ENCODE peak calls at places on chromosomes 7 and 10, in five cellular contexts. O is IMR-90, E is GM12865, B is lower leg skin, K is GM13976. P is an unnamed sample.

GRCh38 chr7:107860981-107861652 is 29.9 kb upstream of the DLD start:
- DNase-seq in E (no peak), B (no peak), K (no peak), O (peak), P (no peak)

GRCh38 chr7:84194484-84195260 is at the start of gene SEMA3A:
- DNase-seq in K (no peak), E (peak), O (peak), B (peak), P (no peak)

GRCh38 chr10:131804551-131805295 is 96.1 kb upstream of the PPP2R2D start:
- DNase-seq in E (no peak), K (no peak), B (no peak), O (no peak), P (peak)

GRCh38 chr7:19235680-19236079 is 90.5 kb upstream of the FERD3L start:
- DNase-seq in K (no peak), B (no peak), E (no peak), O (no peak), P (no peak)

GRCh38 chr10:117134084-117135025 is 3.7 kb downstream of the VAX1 start:
- DNase-seq in B (no peak), E (no peak), O (no peak), K (no peak), P (peak)

GRCh38 chr10:21078410-21079329 is 181.6 kb upstream of the NEBL start:
- DNase-seq in E (peak), O (peak), B (peak), K (peak), P (no peak)

GRCh38 chr10:126469692-126470091 is 81.4 kb upstream of the ADAM12 start:
- DNase-seq in B (no peak), O (no peak), E (no peak), K (no peak), P (peak)

GRCh38 chr10:60236869-60237524 is 152.7 kb downstream of the ANK3 start:
- DNase-seq in O (no peak), E (peak), K (peak), B (peak), P (no peak)

GRCh38 chr7:105429746-105430612 is 41.3 kb upstream of the SRPK2 start:
- DNase-seq in O (peak), E (peak), K (peak), B (peak), P (no peak)

GRCh38 chr7:81111358-81111757 is 192.5 kb upstream of the SEMA3C start:
- DNase-seq in E (no peak), O (peak), K (no peak), B (no peak), P (no peak)

GRCh38 chr7:47449810-47450586 is 131.9 kb downstream of the TNS3 start:
- DNase-seq in E (no peak), K (no peak), O (peak), B (no peak), P (no peak)

GRCh38 chr7:43626695-43627094 is 43.8 kb downstream of the STK17A start:
- DNase-seq in B (no peak), K (no peak), O (no peak), E (no peak), P (no peak)

GRCh38 chr10:103244663-103245271 is 920 bp upstream of the RPEL1 start:
- DNase-seq in O (peak), B (peak), E (peak), K (peak), P (peak)

GRCh38 chr10:103241262-103242011 is 4.2 kb upstream of the RPEL1 start:
- DNase-seq in O (peak), E (no peak), K (no peak), B (peak), P (no peak)

GRCh38 chr10:103246328-103246727 is 641 bp downstream of the RPEL1 start:
- DNase-seq in K (no peak), O (no peak), B (no peak), E (no peak), P (no peak)
- TF ChIP-seq CTCF in K (no peak), O (no peak), B (no peak), E (no peak), P (peak)

GRCh38 chr7:34135924-34136323 is 230.6 kb downstream of the BMPER start:
- DNase-seq in E (no peak), B (no peak), K (no peak), O (no peak), P (no peak)
- TF ChIP-seq CTCF in E (no peak), B (no peak), K (no peak), O (no peak), P (no peak)

GRCh38 chr10:121975295-121976086 is 474 bp upstream of the NSMCE4A start:
- DNase-seq in E (no peak), B (no peak), O (no peak), K (no peak), P (no peak)
- TF ChIP-seq CTCF in E (no peak), B (no peak), O (no peak), K (peak), P (no peak)

DNA sequence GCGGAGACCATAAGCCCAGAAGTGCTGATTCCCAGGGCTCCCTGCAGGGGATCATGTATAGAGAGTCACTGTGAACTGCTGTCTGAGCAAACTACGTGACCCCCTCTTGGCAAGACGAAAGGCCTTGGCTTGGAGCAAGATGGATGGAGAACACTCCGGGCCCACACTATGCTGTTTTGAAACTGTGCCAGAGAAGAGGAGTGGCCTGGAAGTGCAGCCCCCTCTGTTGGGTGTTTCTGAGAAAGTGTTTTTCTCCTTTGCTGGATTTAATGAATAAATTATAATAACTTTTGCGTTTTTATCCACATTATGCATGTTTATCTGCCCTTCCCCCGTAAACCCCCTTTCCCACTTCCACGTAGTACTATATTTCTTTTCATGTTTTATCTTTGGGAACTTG is 639.3 kb upstream of the GALNT17 start:
- DNase-seq in E (no peak), K (no peak), B (no peak), O (no peak), P (no peak)
- TF ChIP-seq CTCF in E (no peak), K (no peak), B (no peak), O (no peak), P (no peak)

DNA sequence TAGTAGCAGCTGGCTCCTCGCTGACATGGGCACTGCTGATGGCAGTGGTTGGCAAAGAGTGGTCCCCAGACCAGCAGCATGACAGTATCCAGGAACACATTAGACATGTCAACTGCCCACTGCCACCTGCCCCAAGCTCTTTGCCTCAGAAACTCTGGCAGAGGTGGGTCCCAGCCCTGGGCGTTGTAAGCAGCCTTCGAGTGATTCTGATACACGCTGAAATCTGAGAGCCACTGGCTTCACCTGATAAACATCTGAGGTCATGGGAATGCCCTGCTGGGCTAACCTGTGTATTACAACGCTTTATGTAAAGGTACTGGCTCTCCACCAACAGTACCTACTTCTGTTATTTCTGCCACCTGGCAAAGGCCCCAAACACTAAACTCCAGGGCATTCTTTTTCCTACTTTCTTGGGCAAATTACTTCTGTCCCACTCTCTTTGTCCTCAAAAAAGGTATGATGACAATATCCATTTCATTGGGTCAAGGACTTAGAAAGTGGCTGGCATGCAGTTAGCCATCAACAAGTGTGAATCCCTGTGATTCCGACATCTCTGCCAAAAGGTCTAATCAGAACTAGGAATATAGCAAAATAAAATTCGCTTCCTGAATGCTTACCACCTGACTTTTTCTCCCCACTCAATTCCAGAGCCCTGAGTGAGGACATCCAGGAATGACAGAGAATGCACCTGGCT is 9.2 kb downstream of the SGMS1 start:
- DNase-seq in O (no peak), E (peak), B (no peak), K (no peak), P (no peak)
- TF ChIP-seq CTCF in O (no peak), E (peak), B (no peak), K (no peak), P (peak)

GRCh38 chr7:12685550-12685949 is 1.9 kb upstream of the ARL4A start:
- DNase-seq in E (peak), K (no peak), O (peak), B (peak), P (no peak)

GRCh38 chr7:12684733-12685132 is 2.7 kb upstream of the ARL4A start:
- DNase-seq in O (no peak), B (no peak), K (no peak), E (peak), P (no peak)

GRCh38 chr7:12686234-12686893 is 1.1 kb upstream of the ARL4A start:
- DNase-seq in O (peak), E (peak), B (peak), K (peak), P (peak)

GRCh38 chr7:12684186-12684585 is 3.2 kb upstream of the ARL4A start:
- DNase-seq in O (no peak), E (no peak), K (no peak), B (no peak), P (no peak)

DNA sequence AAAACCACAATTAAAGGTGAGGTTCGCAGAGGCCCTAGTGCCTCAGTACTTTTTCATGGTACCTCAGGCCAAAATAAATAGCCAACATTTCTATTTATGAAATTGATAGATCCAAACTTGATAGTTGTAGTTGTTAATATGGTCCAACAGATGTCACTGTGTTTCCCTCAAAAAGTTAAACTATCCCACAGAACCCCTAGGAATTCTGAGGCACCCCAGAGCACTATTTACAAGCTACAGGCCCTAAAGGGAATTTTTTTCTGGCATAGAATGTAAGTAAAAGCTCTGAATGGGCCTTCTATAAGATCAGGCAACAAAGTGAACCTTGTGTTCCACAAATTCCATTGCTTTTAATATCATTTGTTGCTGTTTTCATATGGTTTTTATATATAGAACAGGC is 3.8 kb upstream of the ARL4A start:
- DNase-seq in K (no peak), O (peak), B (no peak), E (no peak), P (no peak)
- TF ChIP-seq CTCF in K (no peak), O (peak), B (no peak), E (no peak), P (peak)